ENCODE peak calls at places on chromosomes 4 and X, in seven cellular contexts. A is GM18507, B is kidney tubule cell, Y is breast epithelium, X is endothelial cell, J is sciatic nerve, O is GM23338. F is an unnamed sample.

GRCh38 chr4:29908276-29908675 is 811.9 kb upstream of the PCDH7 start:
- DNase-seq in Y (no peak), X (no peak), A (no peak), O (no peak), J (no peak), B (no peak), F (no peak)

GRCh38 chrX:1077140-1077539 is 135.3 kb downstream of the CRLF2 start:
- DNase-seq in O (no peak), A (no peak), Y (no peak), J (no peak), B (no peak), X (no peak), F (no peak)

GRCh38 chrX:49230500-49231232 is 2.5 kb downstream of the CACNA1F start:
- DNase-seq in A (peak), J (peak), Y (peak), X (peak), B (peak), O (peak), F (peak)

GRCh38 chr4:65502151-65502691 is 168.1 kb downstream of the EPHA5 start:
- DNase-seq in B (peak), O (no peak), J (no peak), A (no peak), Y (no peak), X (no peak), F (no peak)

GRCh38 chr4:2570551-2571222 is 34.2 kb downstream of the FAM193A start:
- DNase-seq in X (no peak), Y (no peak), A (peak), O (peak), B (no peak), J (no peak), F (no peak)

GRCh38 chr4:187618701-187619278 is 376.8 kb upstream of the ZFP42 start:
- DNase-seq in B (peak), Y (no peak), X (no peak), J (no peak), O (no peak), A (no peak), F (no peak)

GRCh38 chrX:130704053-130705038 is 198.7 kb downstream of the ENOX2 start:
- DNase-seq in J (no peak), Y (no peak), A (no peak), B (no peak), X (no peak), O (no peak), F (no peak)

GRCh38 chrX:81336455-81337144 is 134.7 kb downstream of the SH3BGRL start:
- DNase-seq in X (no peak), O (no peak), A (no peak), B (no peak), Y (no peak), J (peak), F (no peak)

GRCh38 chr4:1802151-1802715 is 9.1 kb downstream of the FGFR3 start:
- DNase-seq in O (no peak), A (no peak), Y (no peak), B (no peak), X (no peak), J (no peak), F (no peak)

GRCh38 chr4:81213671-81214070 is 1.4 kb downstream of the PRKG2 start:
- DNase-seq in Y (no peak), A (no peak), B (no peak), O (no peak), X (no peak), J (no peak), F (no peak)

GRCh38 chr4:627347-627746 is 2.0 kb downstream of the PDE6B start:
- DNase-seq in B (no peak), A (no peak), X (no peak), O (no peak), Y (no peak), J (no peak), F (no peak)

GRCh38 chr4:174714393-174715211 is 114.4 kb downstream of the GLRA3 start:
- DNase-seq in Y (no peak), X (peak), A (peak), J (no peak), B (peak), O (peak), F (peak)

GRCh38 chr4:165926307-165926706 is 53.3 kb downstream of the TLL1 start:
- DNase-seq in A (no peak), X (peak), B (no peak), O (no peak), J (no peak), Y (no peak), F (no peak)

GRCh38 chr4:136967069-136967468 is 565.2 kb downstream of the PCDH18 start:
- DNase-seq in O (no peak), X (no peak), A (no peak), B (no peak), Y (no peak), J (no peak), F (no peak)

GRCh38 chrX:101550825-101551767 is 749 bp downstream of the ARMCX1 start:
- DNase-seq in X (peak), B (peak), O (peak), A (no peak), Y (no peak), J (peak), F (peak)

GRCh38 chr4:174214102-174214878 is 69.2 kb downstream of the FBXO8 start:
- DNase-seq in J (no peak), O (peak), X (no peak), B (no peak), Y (no peak), A (no peak), F (no peak)

GRCh38 chr4:140726776-140727500 is 29.2 kb downstream of the TBC1D9 start:
- DNase-seq in X (no peak), J (no peak), O (no peak), B (peak), Y (no peak), A (no peak), F (no peak)

GRCh38 chr4:8285143-8285975 is 15.8 kb downstream of the HTRA3 start:
- DNase-seq in A (no peak), X (no peak), O (no peak), B (no peak), J (no peak), Y (no peak), F (no peak)

GRCh38 chr4:13933163-13933562 is 305.6 kb upstream of the BOD1L1 start:
- DNase-seq in A (no peak), X (no peak), Y (no peak), B (peak), O (peak), J (no peak), F (no peak)

GRCh38 chr4:6468376-6468775 is 4.0 kb downstream of the PPP2R2C start:
- DNase-seq in Y (no peak), A (no peak), X (no peak), J (no peak), O (no peak), B (no peak), F (no peak)

GRCh38 chrX:47145408-47146120 is 543 bp downstream of the RBM10 start:
- DNase-seq in A (no peak), Y (no peak), B (no peak), O (no peak), X (no peak), J (peak), F (no peak)

GRCh38 chr4:71406459-71406963 is 67.7 kb downstream of the SLC4A4 start:
- DNase-seq in Y (no peak), X (peak), A (no peak), O (no peak), J (no peak), B (peak), F (no peak)

GRCh38 chrX:13569479-13570244 is at the start of gene EGFL6:
- DNase-seq in A (no peak), B (no peak), O (peak), Y (no peak), J (no peak), X (peak), F (peak)

GRCh38 chr4:118801895-118802575 is 33.9 kb downstream of the SEC24D start:
- DNase-seq in B (no peak), Y (no peak), O (no peak), X (no peak), A (no peak), J (no peak), F (no peak)

GRCh38 chr4:177740563-177740962 is 298.3 kb upstream of the AGA start:
- DNase-seq in J (no peak), O (no peak), B (no peak), X (no peak), A (no peak), Y (no peak), F (no peak)

GRCh38 chr4:155073852-155074251 is 134.6 kb upstream of the NPY2R start:
- DNase-seq in B (no peak), X (no peak), Y (no peak), O (no peak), A (no peak), J (no peak), F (no peak)

GRCh38 chrX:70476934-70477733 is 32.5 kb downstream of the DLG3 start:
- DNase-seq in A (no peak), X (peak), Y (peak), O (peak), B (peak), J (no peak), F (peak)

GRCh38 chrX:130039847-130040246 is 57.4 kb downstream of the BCORL1 start:
- DNase-seq in X (no peak), J (no peak), A (no peak), O (no peak), B (no peak), Y (no peak), F (no peak)

GRCh38 chr4:183729430-183730328 is 70.6 kb downstream of the TRAPPC11 start:
- DNase-seq in A (no peak), X (no peak), Y (no peak), O (no peak), J (no peak), B (peak), F (no peak)

GRCh38 chr4:108166441-108167315 is 2.1 kb downstream of the LEF1 start:
- DNase-seq in A (no peak), O (peak), J (no peak), X (peak), Y (no peak), B (no peak), F (peak)

GRCh38 chr4:83219344-83219990 is 65.1 kb downstream of the COQ2 start:
- DNase-seq in A (no peak), X (no peak), B (peak), Y (peak), J (no peak), O (no peak), F (peak)

F was measured in NCI-H510A treated with DMSO at 0.1 percent for 48 hours.